ENCODE peak calls at places on chromosomes 13 and 19, in ten cellular contexts. P, M, U, V, N, B, J, D, L and R are unnamed samples.

GRCh38 chr19:43674630-43674982 is 4.6 kb upstream of the PLAUR start:
- DNase-seq in P (no peak), M (no peak), U (no peak), V (no peak), N (no peak), B (no peak), J (peak; percentile 61), D (no peak), L (peak; percentile 51), R (no peak)

GRCh38 chr19:29858000-29858596 is 46.3 kb downstream of the CCNE1 start:
- DNase-seq in P (peak; percentile 61), M (no peak), U (peak; percentile 26), V (peak; percentile 74), N (no peak), B (no peak), J (no peak), D (peak; percentile 55), L (no peak), R (no peak)

GRCh38 chr13:108985166-108985565 is 355.8 kb downstream of the MYO16 start:
- DNase-seq in P (no peak), M (no peak), U (no peak), V (no peak), N (no peak), B (no peak), J (no peak), D (no peak), L (no peak), R (no peak)

GRCh38 chr13:112802808-112803207 is 113.0 kb downstream of the ATP11A start:
- DNase-seq in P (no peak), M (no peak), U (no peak), V (no peak), N (no peak), B (no peak), J (no peak), D (no peak), L (no peak), R (no peak)

GRCh38 chr19:51127755-51128154 is 3.0 kb downstream of the SIGLEC9 start:
- DNase-seq in P (no peak), M (no peak), U (no peak), V (no peak), N (no peak), B (no peak), J (peak; percentile 80), D (no peak), L (peak; percentile 45), R (no peak)

GRCh38 chr19:54299126-54299498 is 13.9 kb downstream of the LILRA5 start:
- DNase-seq in P (no peak), M (no peak), U (no peak), V (no peak), N (no peak), B (no peak), J (no peak), D (no peak), L (no peak), R (no peak)

GRCh38 chr13:25165664-25166063 is 6.4 kb downstream of the AMER2 start:
- DNase-seq in P (no peak), M (no peak), U (no peak), V (no peak), N (no peak), B (no peak), J (no peak), D (no peak), L (no peak), R (no peak)

GRCh38 chr13:26477681-26478080 is 79.8 kb upstream of the WASF3 start:
- DNase-seq in P (no peak), M (no peak), U (no peak), V (no peak), N (no peak), B (no peak), J (no peak), D (no peak), L (no peak), R (no peak)

GRCh38 chr19:56765107-56765506 is 75.4 kb downstream of the PEG3 start:
- DNase-seq in P (peak; percentile 59), M (peak; percentile 72), U (no peak), V (no peak), N (no peak), B (no peak), J (peak; percentile 7), D (no peak), L (peak; percentile 55), R (no peak)

GRCh38 chr19:32104465-32105235 is 240.8 kb upstream of the ZNF507 start:
- DNase-seq in P (peak; percentile 26), M (no peak), U (no peak), V (no peak), N (no peak), B (no peak), J (no peak), D (no peak), L (no peak), R (no peak)

GRCh38 chr13:46846736-46847135 is 49.8 kb upstream of the ESD start:
- DNase-seq in P (no peak), M (no peak), U (no peak), V (no peak), N (no peak), B (no peak), J (no peak), D (no peak), L (no peak), R (no peak)

GRCh38 chr19:16118489-16119033 is 6.9 kb downstream of the RAB8A start:
- DNase-seq in P (no peak), M (no peak), U (no peak), V (no peak), N (no peak), B (no peak), J (no peak), D (peak; percentile 96), L (no peak), R (no peak)

GRCh38 chr13:101258071-101258470 is 158.2 kb downstream of the NALCN start:
- DNase-seq in P (no peak), M (no peak), U (peak; percentile 65), V (peak; percentile 19), N (no peak), B (no peak), J (peak; percentile 92), D (no peak), L (no peak), R (peak; percentile 77)
- TF ChIP-seq CTCF in P (no peak), M (no peak), U (no peak), V (no peak), N (no peak), B (no peak), J (peak; percentile 0), D (no peak), L (no peak), R (no peak)

GRCh38 chr13:43126420-43126819 is 103.0 kb downstream of the DNAJC15 start:
- DNase-seq in P (no peak), M (no peak), U (no peak), V (no peak), N (no peak), B (no peak), J (no peak), D (no peak), L (no peak), R (no peak)

GRCh38 chr13:43127827-43128226 is 104.4 kb downstream of the DNAJC15 start:
- DNase-seq in P (no peak), M (no peak), U (no peak), V (no peak), N (no peak), B (no peak), J (no peak), D (peak; percentile 7), L (no peak), R (no peak)

GRCh38 chr13:43128504-43128929 is 105.1 kb downstream of the DNAJC15 start:
- DNase-seq in P (no peak), M (no peak), U (no peak), V (no peak), N (no peak), B (no peak), J (peak; percentile 26), D (peak; percentile 6), L (no peak), R (no peak)

GRCh38 chr13:43129021-43129420 is 105.6 kb downstream of the DNAJC15 start:
- DNase-seq in P (no peak), M (no peak), U (no peak), V (no peak), N (no peak), B (no peak), J (no peak), D (no peak), L (no peak), R (no peak)

GRCh38 chr13:43127103-43127817 is 103.9 kb downstream of the DNAJC15 start:
- DNase-seq in P (no peak), M (no peak), U (no peak), V (peak; percentile 51), N (no peak), B (no peak), J (no peak), D (peak; percentile 1), L (no peak), R (no peak)
- H3K4me3 ChIP-seq in P (no peak overlapping the region), M (no peak overlapping the region), U (no peak overlapping the region), V (no peak overlapping the region), N (no peak overlapping the region), B (no peak overlapping the region), J (no peak overlapping the region), D (no peak overlapping the region), L (no peak overlapping the region), R (no peak overlapping the region)

GRCh38 chr13:38210928-38211596 is 138.6 kb upstream of the UFM1 start:
- DNase-seq in P (no peak), M (no peak), U (no peak), V (no peak), N (no peak), B (no peak), J (no peak), D (no peak), L (no peak), R (no peak)

GRCh38 chr13:38216181-38216580 is 133.5 kb upstream of the UFM1 start:
- DNase-seq in P (no peak), M (no peak), U (no peak), V (no peak), N (no peak), B (no peak), J (no peak), D (no peak), L (no peak), R (no peak)

GRCh38 chr13:38213307-38213706 is 136.3 kb upstream of the UFM1 start:
- DNase-seq in P (no peak), M (no peak), U (no peak), V (no peak), N (no peak), B (no peak), J (peak; percentile 73), D (no peak), L (no peak), R (no peak)
- TF ChIP-seq CTCF in P (no peak), M (no peak), U (no peak), V (no peak), N (no peak), B (no peak), J (no peak), D (no peak), L (no peak), R (no peak)

GRCh38 chr19:38425810-38426466 is at the start of gene RASGRP4:
- DNase-seq in P (no peak), M (no peak), U (peak; percentile 72), V (no peak), N (no peak), B (no peak), J (no peak), D (no peak), L (peak; percentile 57), R (no peak)
- H3K4me3 ChIP-seq in P (no peak within 1 kb of the TSS), M (no peak within 1 kb of the TSS), U (no peak within 1 kb of the TSS), V (no peak within 1 kb of the TSS), N (no peak within 1 kb of the TSS), B (no peak within 1 kb of the TSS), J (no peak within 1 kb of the TSS), D (no peak within 1 kb of the TSS), L (no peak within 1 kb of the TSS), R (no peak within 1 kb of the TSS)

GRCh38 chr19:1590641-1591397 is 1.8 kb downstream of the MBD3 start:
- DNase-seq in P (no peak), M (no peak), U (peak; percentile 53), V (peak; percentile 54), N (no peak), B (no peak), J (peak; percentile 31), D (peak; percentile 77), L (no peak), R (no peak)
- TF ChIP-seq CTCF in P (no peak), M (no peak), U (peak; percentile 44), V (peak; percentile 31), N (no peak), B (peak; percentile 57), J (peak; percentile 37), D (peak; percentile 77), L (peak; percentile 20), R (peak; percentile 55)